ENCODE peak calls at places on chromosomes 13 and 19, in four cellular contexts. V is cardiac muscle cell, O is foreskin fibroblast, L is psoas muscle. M is an unnamed sample.

GRCh38 chr13:100707818-100708740 is 33.5 kb upstream of the TMTC4 start:
- DNase-seq in O (no peak), V (no peak), L (no peak), M (peak; percentile 86)

GRCh38 chr13:94811753-94812152 is 99.4 kb upstream of the SOX21 start:
- DNase-seq in O (no peak), V (no peak), L (no peak), M (no peak)

GRCh38 chr19:1131718-1132552 is 28.1 kb downstream of the GPX4 start:
- DNase-seq in O (peak; percentile 90), L (peak; percentile 89), V (peak; percentile 73), M (peak; percentile 90)

GRCh38 chr13:42653694-42654093 is 79.7 kb downstream of the TNFSF11 start:
- DNase-seq in L (no peak), V (no peak), O (no peak), M (no peak)

GRCh38 chr19:16106121-16106520 is 5.6 kb upstream of the RAB8A start:
- DNase-seq in L (no peak), O (peak; percentile 43), V (no peak), M (no peak)

GRCh38 chr19:39104104-39104708 is 20.0 kb downstream of the ACP7 start:
- DNase-seq in L (no peak), V (no peak), O (no peak), M (no peak)

GRCh38 chr13:59266478-59267063 is 897.2 kb downstream of the DIAPH3 start:
- DNase-seq in O (no peak), L (no peak), V (no peak), M (no peak)

GRCh38 chr19:47152632-47153031 is 22.0 kb downstream of the SAE1 start:
- DNase-seq in L (no peak), O (no peak), V (no peak), M (no peak)

GRCh38 chr13:114110091-114110829 is 22.2 kb downstream of the RASA3 start:
- DNase-seq in O (no peak), L (peak; percentile 51), V (no peak), M (peak; percentile 43)

GRCh38 chr19:14419038-14419813 is at the start of gene DDX39A:
- DNase-seq in L (peak; percentile 98), V (peak; percentile 99), O (peak; percentile 99), M (peak; percentile 100)
- H3K4me3 ChIP-seq in L (peak within 1 kb of the TSS; percentile 99), V (peak within 1 kb of the TSS; percentile 67), O (peak within 1 kb of the TSS; percentile 96), M (peak within 1 kb of the TSS; percentile 96)

GRCh38 chr13:107742544-107742943 is 472.8 kb downstream of the LIG4 start:
- DNase-seq in V (no peak), O (no peak), L (no peak), M (no peak)
- TF ChIP-seq CTCF in V (no peak), O (no peak), L (no peak), M (no peak)

GRCh38 chr19:3642987-3643386 is 16.4 kb upstream of the CACTIN start:
- DNase-seq in O (no peak), L (no peak), V (peak; percentile 11), M (no peak)

GRCh38 chr19:3643592-3644313 is 17.2 kb upstream of the CACTIN start:
- DNase-seq in L (no peak), O (no peak), V (no peak), M (no peak)

GRCh38 chr19:3641515-3642269 is 15.1 kb upstream of the CACTIN start:
- DNase-seq in O (no peak), L (no peak), V (no peak), M (no peak)

GRCh38 chr19:3644351-3645066 is 17.9 kb upstream of the CACTIN start:
- DNase-seq in V (no peak), L (no peak), O (peak; percentile 36), M (peak; percentile 10)

GRCh38 chr19:3642296-3642695 is 15.7 kb upstream of the CACTIN start:
- DNase-seq in V (no peak), O (no peak), L (no peak), M (no peak)
- H3K4me3 ChIP-seq in V (no peak overlapping the region), O (no peak overlapping the region), L (no peak overlapping the region), M (no peak overlapping the region)

GRCh38 chr19:18130523-18131242 is 22.3 kb upstream of the PIK3R2 start:
- DNase-seq in O (no peak), L (no peak), V (no peak), M (no peak)

GRCh38 chr19:18128044-18128443 is 24.9 kb upstream of the PIK3R2 start:
- DNase-seq in L (no peak), V (no peak), O (peak; percentile 47), M (no peak)

GRCh38 chr19:18131841-18132596 is 20.9 kb upstream of the PIK3R2 start:
- DNase-seq in L (no peak), V (no peak), O (no peak), M (no peak)

GRCh38 chr19:18126097-18126496 is 26.9 kb upstream of the PIK3R2 start:
- DNase-seq in O (no peak), V (no peak), L (no peak), M (no peak)

DNA sequence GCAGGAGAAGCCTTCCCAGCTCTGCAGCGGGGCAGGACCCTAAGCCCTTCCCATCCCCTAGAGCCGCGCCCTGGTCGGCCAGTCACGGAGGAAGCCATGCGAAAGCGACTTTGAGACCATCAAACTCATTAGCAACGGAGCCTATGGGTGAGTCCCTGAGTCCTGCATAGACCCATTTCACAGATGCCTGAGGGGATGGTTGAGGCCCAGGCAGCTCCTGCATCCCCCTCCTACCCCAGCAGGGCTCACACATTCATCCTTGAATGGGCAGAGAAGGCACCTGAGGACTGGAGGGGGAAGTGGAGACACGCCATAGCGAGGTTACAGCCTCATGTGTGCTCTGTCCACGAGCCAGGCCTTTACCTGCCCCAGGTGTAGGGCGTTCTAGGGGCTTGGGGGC is 24.2 kb upstream of the PIK3R2 start:
- DNase-seq in V (no peak), L (no peak), O (no peak), M (no peak)
- TF ChIP-seq CTCF in V (no peak), L (no peak), O (no peak), M (no peak)

GRCh38 chr13:105139048-105139379 is 1396.4 kb downstream of the EFNB2 start:
- DNase-seq in L (no peak), O (no peak), V (no peak), M (no peak)
- H3K4me3 ChIP-seq in L (no peak overlapping the region), O (no peak overlapping the region), V (no peak overlapping the region), M (no peak overlapping the region)

M was measured in astrocyte of the spinal cord.